ENCODE peak calls at places on chromosomes 4 and X, in four cellular contexts. I, T, F and C are unnamed samples.

GRCh38 chr4:95107635-95108034 is 349.9 kb downstream of the BMPR1B start:
- DNase-seq in I (no peak), T (no peak), F (peak; percentile 43), C (no peak)

GRCh38 chrX:150506486-150506885 is 61.9 kb upstream of the MTM1 start:
- DNase-seq in I (no peak), T (no peak), F (no peak), C (no peak)

GRCh38 chr4:1768367-1769034 is 24.6 kb upstream of the FGFR3 start:
- DNase-seq in I (no peak), T (no peak), F (no peak), C (no peak)

GRCh38 chr4:119930546-119930945 is 136.1 kb downstream of the MAD2L1 start:
- DNase-seq in I (no peak), T (no peak), F (no peak), C (no peak)

GRCh38 chr4:22874334-22874912 is 181.7 kb downstream of the GBA3 start:
- DNase-seq in I (no peak), T (no peak), F (no peak), C (no peak)

GRCh38 chrX:123184199-123184857 is at the start of gene GRIA3:
- DNase-seq in I (no peak), T (no peak), F (no peak), C (no peak)

GRCh38 chrX:72128881-72129280 is 2.8 kb downstream of the RTL5 start:
- DNase-seq in I (no peak), T (no peak), F (no peak), C (peak; percentile 43)

GRCh38 chr4:184104419-184105101 is 113.1 kb downstream of the ENPP6 start:
- DNase-seq in I (no peak), T (no peak), F (no peak), C (no peak)

GRCh38 chrX:154411981-154412340 is 622 bp downstream of the TAFAZZIN start:
- DNase-seq in I (peak; percentile 82), T (no peak), F (peak; percentile 78), C (peak; percentile 54)

GRCh38 chrX:9149831-9150230 is 115.9 kb upstream of the FAM9B start:
- DNase-seq in I (no peak), T (no peak), F (no peak), C (no peak)

GRCh38 chrX:45799576-45799975 is 598.9 kb upstream of the DIPK2B start:
- DNase-seq in I (no peak), T (no peak), F (no peak), C (no peak)

GRCh38 chr4:76420901-76421581 is at the start of gene CCDC158:
- DNase-seq in I (no peak), T (no peak), F (peak; percentile 52), C (no peak)

GRCh38 chr4:73194064-73194463 is 64.5 kb downstream of the ANKRD17 start:
- DNase-seq in I (no peak), T (no peak), F (no peak), C (no peak)

GRCh38 chr4:174420317-174420716 is 102.0 kb downstream of the HPGD start:
- DNase-seq in I (no peak), T (no peak), F (no peak), C (no peak)

GRCh38 chr4:10380695-10381094 is 76.5 kb downstream of the ZNF518B start:
- DNase-seq in I (no peak), T (no peak), F (no peak), C (no peak)

GRCh38 chrX:154775611-154776349 is 13.1 kb downstream of the DKC1 start:
- DNase-seq in I (no peak), T (no peak), F (peak; percentile 48), C (peak; percentile 11)

GRCh38 chrX:94831364-94831763 is 1157.4 kb downstream of the FAM133A start:
- DNase-seq in I (peak; percentile 61), T (no peak), F (no peak), C (peak; percentile 6)

GRCh38 chr4:151563194-151563593 is 154.2 kb downstream of the FHIP1A start:
- DNase-seq in I (no peak), T (no peak), F (no peak), C (no peak)

GRCh38 chr4:107719211-107719926 is 665 bp downstream of the PAPSS1 start:
- DNase-seq in I (peak; percentile 78), T (no peak), F (no peak), C (peak; percentile 39)

GRCh38 chr4:127145001-127145400 is 487.8 kb upstream of the INTU start:
- DNase-seq in I (no peak), T (no peak), F (no peak), C (no peak)

GRCh38 chr4:109977854-109978501 is 65.3 kb downstream of the EGF start:
- DNase-seq in I (peak; percentile 70), T (no peak), F (no peak), C (peak; percentile 55)

GRCh38 chrX:114800719-114801118 is 216.7 kb downstream of the IL13RA2 start:
- DNase-seq in I (no peak), T (no peak), F (no peak), C (no peak)

GRCh38 chr4:87120411-87121162 is 99.8 kb downstream of the KLHL8 start:
- DNase-seq in I (no peak), T (no peak), F (peak; percentile 48), C (no peak)

GRCh38 chr4:7007142-7007907 is 35.8 kb upstream of the TADA2B start:
- DNase-seq in I (no peak), T (no peak), F (no peak), C (no peak)

GRCh38 chr4:4574792-4575191 is 32.9 kb upstream of the STX18 start:
- DNase-seq in I (peak; percentile 48), T (no peak), F (peak; percentile 65), C (no peak)

GRCh38 chr4:7625073-7625472 is 190.3 kb upstream of the PSAPL1 start:
- DNase-seq in I (no peak), T (no peak), F (no peak), C (no peak)

GRCh38 chrX:53354669-53355068 is 67.8 kb downstream of the SMC1A start:
- DNase-seq in I (no peak), T (no peak), F (no peak), C (no peak)

GRCh38 chr4:150593996-150594395 is 12.0 kb downstream of the MAB21L2 start:
- DNase-seq in I (no peak), T (no peak), F (no peak), C (peak; percentile 7)

GRCh38 chr4:40211224-40212185 is 14.7 kb downstream of the RHOH start:
- DNase-seq in I (no peak), T (no peak), F (no peak), C (no peak)

GRCh38 chrX:110675866-110676265 is 119.8 kb downstream of the CHRDL1 start:
- DNase-seq in I (no peak), T (no peak), F (no peak), C (no peak)

GRCh38 chr4:102343964-102344519 is 1.2 kb downstream of the SLC39A8 start:
- DNase-seq in I (peak; percentile 75), T (no peak), F (no peak), C (peak; percentile 70)

GRCh38 chr4:131644619-131645018 is 1504.5 kb upstream of the PCDH10 start:
- DNase-seq in I (no peak), T (no peak), F (no peak), C (no peak)

GRCh38 chr4:8128096-8128856 is 30.3 kb downstream of the ABLIM2 start:
- DNase-seq in I (no peak), T (no peak), F (no peak), C (no peak)